ENCODE peak calls at places on chromosomes 5 and 9, in four cellular contexts. N is GM03348; X is activated naive CD4-positive, alpha-beta T cell; G is GM18507. M is an unnamed sample.

GRCh38 chr5:105762728-105763127 is 1908.0 kb downstream of the EFNA5 start:
- DNase-seq in X (no peak), G (no peak), N (no peak), M (no peak)

GRCh38 chr5:77499973-77500372 is 7.9 kb upstream of the WDR41 start:
- DNase-seq in G (no peak), X (no peak), N (no peak), M (no peak)

GRCh38 chr9:87834357-87834756 is 48.3 kb upstream of the SPATA31E1 start:
- DNase-seq in N (no peak), G (no peak), X (no peak), M (no peak)

GRCh38 chr9:131635285-131635684 is 90.0 kb downstream of the PRRT1B start:
- DNase-seq in N (peak), G (no peak), X (peak), M (no peak)

GRCh38 chr9:38159599-38159998 is 90.6 kb upstream of the SHB start:
- DNase-seq in N (no peak), X (no peak), G (no peak), M (no peak)

GRCh38 chr9:3088166-3088702 is 244.3 kb upstream of the PUM3 start:
- DNase-seq in G (no peak), N (no peak), X (no peak), M (no peak)

GRCh38 chr5:117621921-117622320 is 1047.3 kb upstream of the SEMA6A start:
- DNase-seq in G (no peak), X (no peak), N (no peak), M (no peak)

GRCh38 chr9:22452415-22453010 is 5.9 kb downstream of the DMRTA1 start:
- DNase-seq in G (no peak), N (peak), X (no peak), M (no peak)

M was measured in NCI-H187.